ENCODE peak calls at places on chromosomes 2 and 18, in six cellular contexts. F, D, M, B, X and K are unnamed samples.

GRCh38 chr2:240507060-240507777 is 50.6 kb downstream of the ANKMY1 start:
- DNase-seq in D (no peak), B (peak), M (no peak), X (no peak), F (no peak), K (no peak)

GRCh38 chr2:174681099-174681982 is 82.9 kb downstream of the CHRNA1 start:
- DNase-seq in M (peak), B (peak), D (peak), F (no peak), X (peak), K (no peak)

GRCh38 chr2:172090044-172090946 is 5.0 kb downstream of the DLX1 start:
- DNase-seq in F (no peak), B (peak), M (no peak), D (no peak), X (no peak), K (no peak)

GRCh38 chr18:70288171-70288850 is 534 bp upstream of the SOCS6 start:
- DNase-seq in F (peak), M (peak), D (no peak), B (no peak), X (peak), K (peak)

GRCh38 chr2:74290066-74290465 is 53.1 kb downstream of the SLC4A5 start:
- DNase-seq in M (no peak), B (no peak), F (no peak), X (no peak), D (no peak), K (no peak)

GRCh38 chr2:199999166-199999565 is 43.8 kb downstream of the MAIP1 start:
- DNase-seq in B (no peak), D (no peak), X (no peak), F (no peak), M (no peak), K (no peak)

GRCh38 chr2:212721026-212721451 is 182.4 kb upstream of the ERBB4 start:
- DNase-seq in D (no peak), F (no peak), B (no peak), M (no peak), X (no peak), K (no peak)

GRCh38 chr18:8890957-8891464 is 185.7 kb downstream of the MTCL1 start:
- DNase-seq in M (peak), X (no peak), F (no peak), D (peak), B (no peak), K (no peak)

GRCh38 chr2:169034256-169034655 is 3.1 kb upstream of the ABCB11 start:
- DNase-seq in X (no peak), D (no peak), F (no peak), M (no peak), B (no peak), K (peak)

GRCh38 chr2:120486441-120486840 is 140.5 kb downstream of the INHBB start:
- DNase-seq in B (no peak), F (no peak), X (no peak), M (no peak), D (no peak), K (no peak)

GRCh38 chr2:20450201-20451108 is 3.6 kb downstream of the RHOB start:
- DNase-seq in B (peak), F (peak), D (no peak), M (peak), X (peak), K (peak)

GRCh38 chr18:5073026-5073944 is 123.8 kb downstream of the AKAIN1 start:
- DNase-seq in X (no peak), B (peak), D (no peak), F (no peak), M (peak), K (no peak)

GRCh38 chr2:54557601-54558187 is 101.6 kb downstream of the SPTBN1 start:
- DNase-seq in D (peak), M (peak), B (peak), X (peak), F (peak), K (peak)

GRCh38 chr18:14097761-14098160 is 34.5 kb downstream of the ZNF519 start:
- DNase-seq in F (no peak), X (no peak), B (no peak), D (no peak), M (no peak), K (no peak)

GRCh38 chr2:70724366-70724765 is 43.6 kb downstream of the ADD2 start:
- DNase-seq in F (no peak), D (no peak), M (no peak), B (no peak), X (no peak), K (no peak)

GRCh38 chr2:149955201-149955600 is 367.6 kb upstream of the MMADHC start:
- DNase-seq in X (no peak), F (no peak), B (no peak), D (no peak), M (no peak), K (no peak)

GRCh38 chr2:75605770-75606535 is 40.6 kb upstream of the MRPL19 start:
- DNase-seq in B (no peak), M (peak), D (peak), X (no peak), F (no peak), K (no peak)

GRCh38 chr2:230981704-230982103 is 14.2 kb upstream of the SPATA3 start:
- DNase-seq in B (no peak), F (no peak), D (no peak), X (peak), M (no peak), K (no peak)

GRCh38 chr2:230982528-230982927 is 13.4 kb upstream of the SPATA3 start:
- DNase-seq in M (no peak), B (no peak), X (peak), F (no peak), D (no peak), K (no peak)

GRCh38 chr2:230983566-230983965 is 12.4 kb upstream of the SPATA3 start:
- DNase-seq in X (no peak), B (no peak), F (no peak), D (no peak), M (no peak), K (no peak)

GRCh38 chr2:230982126-230982525 is 13.8 kb upstream of the SPATA3 start:
- DNase-seq in X (peak), D (no peak), B (no peak), F (no peak), M (no peak), K (no peak)

DNA sequence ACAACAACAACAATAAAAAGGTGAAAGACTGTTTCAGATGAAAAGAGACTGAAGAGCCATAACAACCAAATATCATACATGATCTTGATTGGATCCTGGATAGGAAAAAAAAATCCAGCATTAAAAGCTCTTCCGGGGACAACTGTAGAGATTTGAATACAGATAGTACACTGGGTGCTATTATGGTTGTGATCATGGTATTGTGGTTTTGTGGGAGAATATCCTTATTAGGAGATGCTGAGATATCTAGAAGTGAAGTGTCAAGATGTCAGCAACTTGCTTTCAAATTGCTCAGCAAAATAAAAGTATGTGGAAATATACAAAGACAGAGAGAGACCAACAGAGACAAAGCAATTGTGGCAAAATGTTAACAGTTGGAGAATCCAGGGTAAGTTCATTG is 15.5 kb upstream of the SPATA3 start:
- DNase-seq in X (no peak), D (no peak), M (no peak), B (no peak), F (no peak), K (no peak)
- TF ChIP-seq EP300 in X (no peak), D (no peak), M (no peak), B (no peak), F (no peak), K (no peak)

GRCh38 chr2:230907361-230908093 is 17.5 kb downstream of the GPR55 start:
- DNase-seq in D (no peak), B (no peak), X (peak), M (no peak), F (no peak), K (peak)

GRCh38 chr2:230908094-230908594 is 16.9 kb downstream of the GPR55 start:
- DNase-seq in X (peak), D (no peak), M (no peak), F (no peak), B (no peak), K (peak)

GRCh38 chr2:230909841-230910545 is 15.0 kb downstream of the GPR55 start:
- DNase-seq in F (no peak), M (no peak), X (peak), B (no peak), D (no peak), K (no peak)

GRCh38 chr2:230910546-230911135 is 14.4 kb downstream of the GPR55 start:
- DNase-seq in M (no peak), F (no peak), D (no peak), B (no peak), X (peak), K (no peak)

DNA sequence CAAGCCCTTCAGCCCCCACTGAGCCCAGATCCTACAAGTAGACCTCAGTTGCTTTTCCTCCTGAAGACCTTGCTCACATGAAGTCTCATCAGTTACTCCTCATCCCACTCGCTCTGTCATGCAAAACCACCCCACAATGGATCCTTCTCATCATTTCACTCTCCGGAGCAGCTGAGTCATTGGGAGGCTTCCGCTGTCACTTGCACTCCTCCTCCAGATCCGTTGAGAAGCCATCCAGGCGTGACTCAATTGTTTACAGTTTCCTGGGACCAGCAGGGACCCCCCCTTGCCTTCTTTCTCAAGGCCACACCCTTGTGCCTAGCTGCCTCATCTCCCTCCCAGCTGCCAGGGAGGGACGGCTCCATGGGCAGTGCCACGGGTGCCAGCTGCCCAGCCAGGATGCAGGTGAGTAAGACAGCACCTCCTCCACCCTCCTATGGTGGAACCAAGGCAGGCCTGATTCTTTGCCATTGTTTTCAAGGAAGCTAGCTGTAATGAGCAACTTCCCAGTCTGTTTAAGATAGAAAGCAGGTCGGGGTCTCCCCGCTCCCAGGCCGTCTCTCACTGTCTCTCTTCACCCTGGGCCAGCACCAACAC is 16.3 kb downstream of the GPR55 start:
- DNase-seq in X (peak), F (no peak), B (no peak), D (peak), M (peak), K (peak)
- TF ChIP-seq EP300 in X (no peak), F (no peak), B (no peak), D (no peak), M (no peak), K (no peak)

GRCh38 chr2:40665493-40666232 is 213.8 kb upstream of the SLC8A1 start:
- DNase-seq in F (no peak), M (no peak), X (no peak), D (no peak), B (no peak), K (no peak)

GRCh38 chr2:40668435-40668834 is 216.5 kb upstream of the SLC8A1 start:
- DNase-seq in B (no peak), M (no peak), X (peak), D (no peak), F (peak), K (no peak)

DNA sequence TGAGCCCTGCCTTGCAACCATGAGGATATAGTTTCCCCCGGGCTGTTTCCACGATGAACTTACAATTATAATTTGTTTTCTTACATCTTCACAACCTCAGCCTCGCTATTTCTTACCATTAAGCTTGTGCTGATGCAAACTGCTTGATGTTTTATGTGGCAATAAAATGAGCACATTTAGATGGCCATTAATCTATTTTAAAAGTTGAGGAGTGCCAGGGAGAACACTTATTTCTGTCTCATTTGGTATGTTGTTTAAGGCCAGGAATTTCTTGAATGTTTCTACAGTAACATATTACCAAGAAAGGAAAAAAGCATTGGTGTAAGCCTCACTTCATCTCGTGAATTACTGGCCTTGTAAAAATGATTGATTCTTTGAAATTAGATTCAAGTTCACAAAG is 214.5 kb upstream of the SLC8A1 start:
- DNase-seq in F (no peak), B (no peak), M (no peak), X (peak), D (no peak), K (no peak)
- TF ChIP-seq EP300 in F (no peak), B (no peak), M (no peak), X (peak), D (no peak), K (no peak)

GRCh38 chr2:43012966-43013365 is 213.4 kb downstream of the ZFP36L2 start:
- DNase-seq in X (no peak), M (no peak), B (no peak), D (no peak), F (no peak), K (no peak)

GRCh38 chr2:43009448-43009847 is 217.0 kb downstream of the ZFP36L2 start:
- DNase-seq in B (no peak), M (no peak), D (no peak), X (no peak), F (peak), K (no peak)

GRCh38 chr2:43010428-43011141 is 215.8 kb downstream of the ZFP36L2 start:
- DNase-seq in M (no peak), B (no peak), X (no peak), F (no peak), D (no peak), K (peak)

GRCh38 chr2:43011142-43011491 is 215.3 kb downstream of the ZFP36L2 start:
- DNase-seq in F (no peak), M (no peak), D (no peak), B (no peak), X (no peak), K (no peak)

DNA sequence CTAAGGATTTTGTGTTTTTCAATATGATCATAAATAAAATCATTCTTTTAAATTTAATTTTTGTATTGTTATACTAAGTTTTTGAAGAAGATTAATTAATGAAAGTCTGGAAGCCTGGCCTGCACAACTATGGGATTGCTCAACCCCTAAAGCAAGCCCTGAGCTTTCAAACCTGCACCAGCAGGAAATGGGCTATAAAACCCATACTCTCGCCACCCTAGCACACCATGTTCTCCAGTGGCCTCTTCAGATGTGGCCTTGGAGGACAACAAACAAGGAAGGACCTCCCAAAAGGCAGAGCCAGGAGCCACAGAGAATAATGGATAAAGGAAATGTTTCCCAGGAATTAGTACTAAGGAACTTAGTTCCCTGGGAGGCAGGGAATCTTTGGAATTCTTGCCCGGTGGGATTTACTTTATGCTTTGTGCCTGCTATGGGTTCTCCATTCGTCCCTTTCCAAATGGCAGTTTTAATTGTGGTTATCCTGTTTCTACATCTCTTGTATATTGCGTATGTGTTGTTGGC is 212.5 kb downstream of the ZFP36L2 start:
- DNase-seq in F (peak), M (no peak), B (no peak), X (no peak), D (no peak), K (no peak)
- TF ChIP-seq EP300 in F (no peak), M (no peak), B (no peak), X (no peak), D (no peak), K (no peak)

DNA sequence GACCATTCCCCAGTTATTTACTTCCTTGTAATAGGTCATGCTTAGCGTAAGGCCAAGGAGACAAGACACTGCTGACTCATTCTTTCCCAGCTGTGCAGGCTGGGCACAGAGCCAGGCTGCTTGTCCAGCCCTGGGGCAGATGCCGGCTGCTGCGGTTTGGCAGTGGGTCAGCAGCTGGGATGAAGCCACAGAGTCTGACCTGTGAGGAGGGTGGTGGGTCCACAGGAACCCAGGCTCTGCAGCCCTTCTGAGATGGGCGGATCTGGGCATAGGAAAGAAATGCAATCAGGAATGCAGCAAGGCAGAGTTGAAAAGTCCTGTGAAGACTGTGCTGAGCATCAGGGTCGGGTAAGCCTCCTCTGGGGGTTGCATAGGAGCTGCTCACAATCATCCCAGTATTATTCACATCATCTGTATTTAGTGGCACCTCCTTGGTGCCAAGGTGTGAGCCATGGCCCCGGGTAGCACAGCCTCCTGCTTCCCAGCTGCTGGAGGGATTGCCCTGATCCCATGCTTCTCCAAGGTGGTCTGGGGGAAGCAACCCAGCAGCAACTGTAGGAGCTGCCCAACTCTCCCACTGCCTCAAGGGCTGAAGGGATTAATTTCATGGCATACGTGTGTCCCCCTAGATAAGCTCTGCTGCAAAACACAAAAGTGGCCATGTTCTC is 139.0 kb downstream of the DDX1 start:
- DNase-seq in X (peak), B (peak), D (peak), F (peak), M (peak), K (peak)
- TF ChIP-seq EP300 in X (no peak), B (peak), D (peak), F (no peak), M (no peak), K (no peak)